ENCODE peak calls at places on chromosome 1, in ten cellular contexts. One of them, this sample, is unnamed.
A peak's percentile ranks its signal among the peaks of the same experiment; 100 is the strongest.

GRCh38 chr1:67890862-67891261 is 57.6 kb upstream of the GNG12 start:
- DNase-seq in GM03348: no peak
- DNase-seq in activated CD4-positive, alpha-beta T cell treated with anti-CD3 and anti-CD28 coated beads, Interleukin-2, amount 50 U/mL, for 1 hour: no peak
- DNase-seq in activated CD8-positive, alpha-beta memory T cell treated with anti-CD3 and anti-CD28 coated beads for 48 hours: no peak
- DNase-seq in endothelial cell: no peak
- DNase-seq in skeletal muscle cell: no peak
- DNase-seq in AG20443: no peak
- DNase-seq in HEK293T: no peak
- DNase-seq in NCI-H226: no peak
- DNase-seq in smooth muscle cell of the brain vasculature: no peak
- DNase-seq in this sample: no peak

GRCh38 chr1:64246294-64246917 is 43.0 kb downstream of the UBE2U start:
- DNase-seq in GM03348: peak; percentile 56
- DNase-seq in activated CD4-positive, alpha-beta T cell treated with anti-CD3 and anti-CD28 coated beads, Interleukin-2, amount 50 U/mL, for 1 hour: no peak
- DNase-seq in activated CD8-positive, alpha-beta memory T cell treated with anti-CD3 and anti-CD28 coated beads for 48 hours: no peak
- DNase-seq in endothelial cell: no peak
- DNase-seq in skeletal muscle cell: no peak
- DNase-seq in AG20443: peak; percentile 48
- DNase-seq in HEK293T: no peak
- DNase-seq in NCI-H226: no peak
- DNase-seq in smooth muscle cell of the brain vasculature: no peak
- DNase-seq in this sample: no peak

GRCh38 chr1:149917590-149918144 is at the start of gene SV2A:
- DNase-seq in GM03348: peak; percentile 74
- DNase-seq in activated CD4-positive, alpha-beta T cell treated with anti-CD3 and anti-CD28 coated beads, Interleukin-2, amount 50 U/mL, for 1 hour: peak; percentile 35
- DNase-seq in activated CD8-positive, alpha-beta memory T cell treated with anti-CD3 and anti-CD28 coated beads for 48 hours: no peak
- DNase-seq in endothelial cell: peak; percentile 29
- DNase-seq in skeletal muscle cell: peak; percentile 41
- DNase-seq in AG20443: peak; percentile 82
- DNase-seq in HEK293T: peak; percentile 68
- DNase-seq in NCI-H226: no peak
- DNase-seq in smooth muscle cell of the brain vasculature: no peak
- DNase-seq in this sample: peak; percentile 49

GRCh38 chr1:192805832-192806323 is 3.0 kb upstream of the RGS2 start:
- DNase-seq in GM03348: peak; percentile 80
- DNase-seq in activated CD4-positive, alpha-beta T cell treated with anti-CD3 and anti-CD28 coated beads, Interleukin-2, amount 50 U/mL, for 1 hour: no peak
- DNase-seq in activated CD8-positive, alpha-beta memory T cell treated with anti-CD3 and anti-CD28 coated beads for 48 hours: no peak
- DNase-seq in endothelial cell: peak; percentile 11
- DNase-seq in skeletal muscle cell: peak; percentile 85
- DNase-seq in AG20443: peak; percentile 71
- DNase-seq in HEK293T: peak; percentile 55
- DNase-seq in NCI-H226: peak; percentile 80
- DNase-seq in smooth muscle cell of the brain vasculature: no peak
- DNase-seq in this sample: no peak

GRCh38 chr1:34885405-34886247 is 26.1 kb upstream of the SMIM12 start:
- DNase-seq in GM03348: peak; percentile 77
- DNase-seq in activated CD4-positive, alpha-beta T cell treated with anti-CD3 and anti-CD28 coated beads, Interleukin-2, amount 50 U/mL, for 1 hour: peak; percentile 34
- DNase-seq in activated CD8-positive, alpha-beta memory T cell treated with anti-CD3 and anti-CD28 coated beads for 48 hours: no peak
- DNase-seq in endothelial cell: peak; percentile 56
- DNase-seq in skeletal muscle cell: no peak
- DNase-seq in AG20443: peak; percentile 87
- DNase-seq in HEK293T: no peak
- DNase-seq in NCI-H226: no peak
- DNase-seq in smooth muscle cell of the brain vasculature: no peak
- DNase-seq in this sample: no peak

GRCh38 chr1:245874942-245875580 is 632.0 kb downstream of the SMYD3 start:
- DNase-seq in GM03348: peak; percentile 84
- DNase-seq in activated CD4-positive, alpha-beta T cell treated with anti-CD3 and anti-CD28 coated beads, Interleukin-2, amount 50 U/mL, for 1 hour: no peak
- DNase-seq in activated CD8-positive, alpha-beta memory T cell treated with anti-CD3 and anti-CD28 coated beads for 48 hours: no peak
- DNase-seq in endothelial cell: no peak
- DNase-seq in skeletal muscle cell: peak; percentile 99
- DNase-seq in AG20443: peak; percentile 82
- DNase-seq in HEK293T: no peak
- DNase-seq in NCI-H226: peak; percentile 99
- DNase-seq in smooth muscle cell of the brain vasculature: peak; percentile 85
- DNase-seq in this sample: no peak

GRCh38 chr1:18816808-18817207 is 42.7 kb downstream of the TAS1R2 start:
- DNase-seq in GM03348: no peak
- DNase-seq in activated CD4-positive, alpha-beta T cell treated with anti-CD3 and anti-CD28 coated beads, Interleukin-2, amount 50 U/mL, for 1 hour: no peak
- DNase-seq in activated CD8-positive, alpha-beta memory T cell treated with anti-CD3 and anti-CD28 coated beads for 48 hours: no peak
- DNase-seq in endothelial cell: no peak
- DNase-seq in skeletal muscle cell: no peak
- DNase-seq in AG20443: no peak
- DNase-seq in HEK293T: no peak
- DNase-seq in NCI-H226: no peak
- DNase-seq in smooth muscle cell of the brain vasculature: no peak
- DNase-seq in this sample: no peak

GRCh38 chr1:201245082-201245481 is 38.2 kb upstream of the PKP1 start:
- DNase-seq in GM03348: no peak
- DNase-seq in activated CD4-positive, alpha-beta T cell treated with anti-CD3 and anti-CD28 coated beads, Interleukin-2, amount 50 U/mL, for 1 hour: no peak
- DNase-seq in activated CD8-positive, alpha-beta memory T cell treated with anti-CD3 and anti-CD28 coated beads for 48 hours: no peak
- DNase-seq in endothelial cell: no peak
- DNase-seq in skeletal muscle cell: no peak
- DNase-seq in AG20443: no peak
- DNase-seq in HEK293T: no peak
- DNase-seq in NCI-H226: no peak
- DNase-seq in smooth muscle cell of the brain vasculature: no peak
- DNase-seq in this sample: no peak

GRCh38 chr1:105516068-105516467 is 1540.4 kb upstream of the PRMT6 start:
- DNase-seq in GM03348: no peak
- DNase-seq in activated CD4-positive, alpha-beta T cell treated with anti-CD3 and anti-CD28 coated beads, Interleukin-2, amount 50 U/mL, for 1 hour: no peak
- DNase-seq in activated CD8-positive, alpha-beta memory T cell treated with anti-CD3 and anti-CD28 coated beads for 48 hours: no peak
- DNase-seq in endothelial cell: no peak
- DNase-seq in skeletal muscle cell: no peak
- DNase-seq in AG20443: no peak
- DNase-seq in HEK293T: no peak
- DNase-seq in NCI-H226: no peak
- DNase-seq in smooth muscle cell of the brain vasculature: no peak
- DNase-seq in this sample: no peak

GRCh38 chr1:98325646-98326441 is 335.7 kb upstream of the SNX7 start:
- DNase-seq in GM03348: no peak
- DNase-seq in activated CD4-positive, alpha-beta T cell treated with anti-CD3 and anti-CD28 coated beads, Interleukin-2, amount 50 U/mL, for 1 hour: no peak
- DNase-seq in activated CD8-positive, alpha-beta memory T cell treated with anti-CD3 and anti-CD28 coated beads for 48 hours: no peak
- DNase-seq in endothelial cell: no peak
- DNase-seq in skeletal muscle cell: peak; percentile 81
- DNase-seq in AG20443: no peak
- DNase-seq in HEK293T: no peak
- DNase-seq in NCI-H226: peak; percentile 87
- DNase-seq in smooth muscle cell of the brain vasculature: peak; percentile 72
- DNase-seq in this sample: no peak

GRCh38 chr1:11944358-11944981 is 10.0 kb downstream of the PLOD1 start:
- DNase-seq in GM03348: no peak
- DNase-seq in activated CD4-positive, alpha-beta T cell treated with anti-CD3 and anti-CD28 coated beads, Interleukin-2, amount 50 U/mL, for 1 hour: no peak
- DNase-seq in activated CD8-positive, alpha-beta memory T cell treated with anti-CD3 and anti-CD28 coated beads for 48 hours: no peak
- DNase-seq in endothelial cell: no peak
- DNase-seq in skeletal muscle cell: no peak
- DNase-seq in AG20443: no peak
- DNase-seq in HEK293T: peak; percentile 46
- DNase-seq in NCI-H226: no peak
- DNase-seq in smooth muscle cell of the brain vasculature: no peak
- DNase-seq in this sample: no peak

GRCh38 chr1:210332233-210332632 is 3.5 kb downstream of the HHAT start:
- DNase-seq in GM03348: no peak
- DNase-seq in activated CD4-positive, alpha-beta T cell treated with anti-CD3 and anti-CD28 coated beads, Interleukin-2, amount 50 U/mL, for 1 hour: peak; percentile 18
- DNase-seq in activated CD8-positive, alpha-beta memory T cell treated with anti-CD3 and anti-CD28 coated beads for 48 hours: no peak
- DNase-seq in endothelial cell: no peak
- DNase-seq in skeletal muscle cell: no peak
- DNase-seq in AG20443: no peak
- DNase-seq in HEK293T: no peak
- DNase-seq in NCI-H226: no peak
- DNase-seq in smooth muscle cell of the brain vasculature: no peak
- DNase-seq in this sample: no peak

GRCh38 chr1:79603862-79604261 is 597.3 kb upstream of the ADGRL4 start:
- DNase-seq in GM03348: peak; percentile 52
- DNase-seq in activated CD4-positive, alpha-beta T cell treated with anti-CD3 and anti-CD28 coated beads, Interleukin-2, amount 50 U/mL, for 1 hour: no peak
- DNase-seq in activated CD8-positive, alpha-beta memory T cell treated with anti-CD3 and anti-CD28 coated beads for 48 hours: no peak
- DNase-seq in endothelial cell: no peak
- DNase-seq in skeletal muscle cell: peak; percentile 56
- DNase-seq in AG20443: peak; percentile 43
- DNase-seq in HEK293T: no peak
- DNase-seq in NCI-H226: peak; percentile 86
- DNase-seq in smooth muscle cell of the brain vasculature: no peak
- DNase-seq in this sample: no peak

GRCh38 chr1:19163261-19163660 is 46.8 kb downstream of the UBR4 start:
- DNase-seq in GM03348: peak; percentile 87
- DNase-seq in activated CD4-positive, alpha-beta T cell treated with anti-CD3 and anti-CD28 coated beads, Interleukin-2, amount 50 U/mL, for 1 hour: no peak
- DNase-seq in activated CD8-positive, alpha-beta memory T cell treated with anti-CD3 and anti-CD28 coated beads for 48 hours: no peak
- DNase-seq in endothelial cell: no peak
- DNase-seq in skeletal muscle cell: peak; percentile 42
- DNase-seq in AG20443: peak; percentile 87
- DNase-seq in HEK293T: no peak
- DNase-seq in NCI-H226: peak; percentile 57
- DNase-seq in smooth muscle cell of the brain vasculature: no peak
- DNase-seq in this sample: no peak

GRCh38 chr1:245448858-245449534 is 294.2 kb downstream of the KIF26B start:
- DNase-seq in GM03348: peak; percentile 18
- DNase-seq in activated CD4-positive, alpha-beta T cell treated with anti-CD3 and anti-CD28 coated beads, Interleukin-2, amount 50 U/mL, for 1 hour: no peak
- DNase-seq in activated CD8-positive, alpha-beta memory T cell treated with anti-CD3 and anti-CD28 coated beads for 48 hours: no peak
- DNase-seq in endothelial cell: no peak
- DNase-seq in skeletal muscle cell: no peak
- DNase-seq in AG20443: peak; percentile 33
- DNase-seq in HEK293T: no peak
- DNase-seq in NCI-H226: no peak
- DNase-seq in smooth muscle cell of the brain vasculature: no peak
- DNase-seq in this sample: no peak

GRCh38 chr1:8023287-8023994 is 2.7 kb downstream of the ERRFI1 start:
- DNase-seq in GM03348: no peak
- DNase-seq in activated CD4-positive, alpha-beta T cell treated with anti-CD3 and anti-CD28 coated beads, Interleukin-2, amount 50 U/mL, for 1 hour: no peak
- DNase-seq in activated CD8-positive, alpha-beta memory T cell treated with anti-CD3 and anti-CD28 coated beads for 48 hours: no peak
- DNase-seq in endothelial cell: no peak
- DNase-seq in skeletal muscle cell: no peak
- DNase-seq in AG20443: no peak
- DNase-seq in HEK293T: no peak
- DNase-seq in NCI-H226: no peak
- DNase-seq in smooth muscle cell of the brain vasculature: no peak
- DNase-seq in this sample: no peak

GRCh38 chr1:16721871-16722641 is 18.3 kb upstream of the RNU1-4 start:
- DNase-seq in GM03348: no peak
- DNase-seq in activated CD4-positive, alpha-beta T cell treated with anti-CD3 and anti-CD28 coated beads, Interleukin-2, amount 50 U/mL, for 1 hour: no peak
- DNase-seq in activated CD8-positive, alpha-beta memory T cell treated with anti-CD3 and anti-CD28 coated beads for 48 hours: no peak
- DNase-seq in endothelial cell: no peak
- DNase-seq in skeletal muscle cell: no peak
- DNase-seq in AG20443: no peak
- DNase-seq in HEK293T: peak; percentile 4
- DNase-seq in NCI-H226: no peak
- DNase-seq in smooth muscle cell of the brain vasculature: no peak
- DNase-seq in this sample: no peak

GRCh38 chr1:8113257-8114220 is 87.4 kb upstream of the ERRFI1 start:
- DNase-seq in GM03348: no peak
- DNase-seq in activated CD4-positive, alpha-beta T cell treated with anti-CD3 and anti-CD28 coated beads, Interleukin-2, amount 50 U/mL, for 1 hour: no peak
- DNase-seq in activated CD8-positive, alpha-beta memory T cell treated with anti-CD3 and anti-CD28 coated beads for 48 hours: no peak
- DNase-seq in endothelial cell: no peak
- DNase-seq in skeletal muscle cell: no peak
- DNase-seq in AG20443: no peak
- DNase-seq in HEK293T: no peak
- DNase-seq in NCI-H226: no peak
- DNase-seq in smooth muscle cell of the brain vasculature: no peak
- DNase-seq in this sample: no peak

GRCh38 chr1:17725084-17725718 is 29.9 kb upstream of the ACTL8 start:
- DNase-seq in GM03348: no peak
- DNase-seq in activated CD4-positive, alpha-beta T cell treated with anti-CD3 and anti-CD28 coated beads, Interleukin-2, amount 50 U/mL, for 1 hour: no peak
- DNase-seq in activated CD8-positive, alpha-beta memory T cell treated with anti-CD3 and anti-CD28 coated beads for 48 hours: no peak
- DNase-seq in endothelial cell: no peak
- DNase-seq in skeletal muscle cell: no peak
- DNase-seq in AG20443: no peak
- DNase-seq in HEK293T: no peak
- DNase-seq in NCI-H226: no peak
- DNase-seq in smooth muscle cell of the brain vasculature: no peak
- DNase-seq in this sample: no peak

GRCh38 chr1:231778009-231778719 is 151.6 kb downstream of the DISC1 start:
- DNase-seq in GM03348: peak; percentile 16
- DNase-seq in activated CD4-positive, alpha-beta T cell treated with anti-CD3 and anti-CD28 coated beads, Interleukin-2, amount 50 U/mL, for 1 hour: no peak
- DNase-seq in activated CD8-positive, alpha-beta memory T cell treated with anti-CD3 and anti-CD28 coated beads for 48 hours: no peak
- DNase-seq in endothelial cell: no peak
- DNase-seq in skeletal muscle cell: no peak
- DNase-seq in AG20443: no peak
- DNase-seq in HEK293T: no peak
- DNase-seq in NCI-H226: no peak
- DNase-seq in smooth muscle cell of the brain vasculature: no peak
- DNase-seq in this sample: no peak

GRCh38 chr1:6426972-6427350 is 2.4 kb downstream of the ESPN start:
- DNase-seq in GM03348: no peak
- DNase-seq in activated CD4-positive, alpha-beta T cell treated with anti-CD3 and anti-CD28 coated beads, Interleukin-2, amount 50 U/mL, for 1 hour: no peak
- DNase-seq in activated CD8-positive, alpha-beta memory T cell treated with anti-CD3 and anti-CD28 coated beads for 48 hours: no peak
- DNase-seq in endothelial cell: no peak
- DNase-seq in skeletal muscle cell: no peak
- DNase-seq in AG20443: no peak
- DNase-seq in HEK293T: no peak
- DNase-seq in NCI-H226: no peak
- DNase-seq in smooth muscle cell of the brain vasculature: no peak
- DNase-seq in this sample: no peak

GRCh38 chr1:40662864-40663263 is 2.6 kb downstream of the RIMS3 start:
- DNase-seq in GM03348: no peak
- DNase-seq in activated CD4-positive, alpha-beta T cell treated with anti-CD3 and anti-CD28 coated beads, Interleukin-2, amount 50 U/mL, for 1 hour: no peak
- DNase-seq in activated CD8-positive, alpha-beta memory T cell treated with anti-CD3 and anti-CD28 coated beads for 48 hours: no peak
- DNase-seq in endothelial cell: no peak
- DNase-seq in skeletal muscle cell: no peak
- DNase-seq in AG20443: no peak
- DNase-seq in HEK293T: no peak
- DNase-seq in NCI-H226: peak; percentile 64
- DNase-seq in smooth muscle cell of the brain vasculature: no peak
- DNase-seq in this sample: no peak

GRCh38 chr1:17904290-17904689 is 149.2 kb downstream of the ACTL8 start:
- DNase-seq in GM03348: no peak
- DNase-seq in activated CD4-positive, alpha-beta T cell treated with anti-CD3 and anti-CD28 coated beads, Interleukin-2, amount 50 U/mL, for 1 hour: no peak
- DNase-seq in activated CD8-positive, alpha-beta memory T cell treated with anti-CD3 and anti-CD28 coated beads for 48 hours: no peak
- DNase-seq in endothelial cell: no peak
- DNase-seq in skeletal muscle cell: no peak
- DNase-seq in AG20443: no peak
- DNase-seq in HEK293T: no peak
- DNase-seq in NCI-H226: no peak
- DNase-seq in smooth muscle cell of the brain vasculature: no peak
- DNase-seq in this sample: no peak

GRCh38 chr1:59601032-59601431 is 213.7 kb upstream of the HOOK1 start:
- DNase-seq in GM03348: peak; percentile 37
- DNase-seq in activated CD4-positive, alpha-beta T cell treated with anti-CD3 and anti-CD28 coated beads, Interleukin-2, amount 50 U/mL, for 1 hour: no peak
- DNase-seq in activated CD8-positive, alpha-beta memory T cell treated with anti-CD3 and anti-CD28 coated beads for 48 hours: no peak
- DNase-seq in endothelial cell: no peak
- DNase-seq in skeletal muscle cell: peak; percentile 44
- DNase-seq in AG20443: peak; percentile 80
- DNase-seq in HEK293T: no peak
- DNase-seq in NCI-H226: peak; percentile 69
- DNase-seq in smooth muscle cell of the brain vasculature: no peak
- DNase-seq in this sample: no peak

GRCh38 chr1:10897321-10897980 is 101.0 kb upstream of the CASZ1 start:
- DNase-seq in GM03348: no peak
- DNase-seq in activated CD4-positive, alpha-beta T cell treated with anti-CD3 and anti-CD28 coated beads, Interleukin-2, amount 50 U/mL, for 1 hour: no peak
- DNase-seq in activated CD8-positive, alpha-beta memory T cell treated with anti-CD3 and anti-CD28 coated beads for 48 hours: no peak
- DNase-seq in endothelial cell: no peak
- DNase-seq in skeletal muscle cell: no peak
- DNase-seq in AG20443: no peak
- DNase-seq in HEK293T: no peak
- DNase-seq in NCI-H226: no peak
- DNase-seq in smooth muscle cell of the brain vasculature: no peak
- DNase-seq in this sample: no peak

This sample was measured in hypothalamus.